ENCODE peak calls at places on chromosomes 12 and 14, in nine cellular contexts. K is fibroblast of pulmonary artery, D is SK-N-SH, I is activated B cell treated with CpG ODN at 0.5 μM for 24 hours, X is GM13977, B is GM23338, A is tibial artery, Z is A549, W is psoas muscle. G is an unnamed sample.

GRCh38 chr12:10851243-10851858 is 2.1 kb upstream of the PRR4 start:
- DNase-seq in A (no peak), Z (no peak), W (no peak), K (no peak), X (no peak), B (no peak), D (no peak), I (no peak), G (no peak)

GRCh38 chr12:45713108-45713507 is 16.4 kb upstream of the ARID2 start:
- DNase-seq in W (no peak), X (no peak), I (no peak), A (no peak), K (peak; percentile 36), B (no peak), D (no peak), Z (no peak), G (no peak)

GRCh38 chr12:212799-213526 is 994 bp downstream of the SLC6A12 start:
- DNase-seq in A (no peak), K (no peak), Z (no peak), B (no peak), I (no peak), X (no peak), W (no peak), D (peak; percentile 50), G (no peak)

GRCh38 chr12:1886396-1887008 is 31.9 kb downstream of the CACNA2D4 start:
- DNase-seq in D (no peak), B (no peak), Z (no peak), K (no peak), X (no peak), I (no peak), A (peak; percentile 46), W (no peak), G (no peak)

GRCh38 chr12:96658075-96658474 is 168.7 kb downstream of the CFAP54 start:
- DNase-seq in K (no peak), I (no peak), B (no peak), W (no peak), D (no peak), X (no peak), Z (no peak), A (no peak), G (no peak)

GRCh38 chr12:108850854-108851573 is 6.4 kb downstream of the SSH1 start:
- DNase-seq in I (peak; percentile 32), A (peak; percentile 79), K (peak; percentile 86), Z (peak; percentile 92), B (no peak), X (peak; percentile 71), D (peak; percentile 85), W (peak; percentile 72), G (no peak)

GRCh38 chr12:76311796-76312195 is 36.4 kb downstream of the BBS10 start:
- DNase-seq in Z (no peak), W (no peak), I (no peak), X (no peak), B (no peak), D (no peak), K (peak; percentile 41), A (no peak), G (no peak)

GRCh38 chr14:21987937-21988336 is 314.3 kb upstream of the OR4E1 start:
- DNase-seq in W (no peak), Z (peak; percentile 36), A (no peak), B (peak; percentile 92), K (peak; percentile 30), I (no peak), X (no peak), D (peak; percentile 11), G (no peak)

GRCh38 chr14:99036594-99037293 is 235.3 kb downstream of the BCL11B start:
- DNase-seq in D (no peak), K (no peak), A (peak; percentile 68), I (no peak), Z (no peak), B (no peak), X (no peak), W (no peak), G (no peak)

GRCh38 chr14:58078068-58078467 is 73.9 kb downstream of the ARMH4 start:
- DNase-seq in X (no peak), A (no peak), Z (no peak), W (no peak), I (no peak), D (no peak), K (peak; percentile 65), B (peak; percentile 24), G (no peak)

GRCh38 chr12:128792881-128793280 is 30.9 kb downstream of the SLC15A4 start:
- DNase-seq in D (no peak), K (no peak), I (no peak), X (no peak), W (peak; percentile 48), Z (no peak), B (no peak), A (no peak), G (no peak)
- TF ChIP-seq CTCF in D (no peak), K (no peak), I (no peak), X (no peak), W (no peak), Z (no peak), B (no peak), A (no peak), G (no peak)

GRCh38 chr12:117045998-117046374 is 53.2 kb downstream of the TESC start:
- DNase-seq in K (no peak), I (no peak), B (peak; percentile 56), D (peak; percentile 73), A (no peak), W (peak; percentile 29), Z (no peak), X (no peak), G (no peak)
- TF ChIP-seq CTCF in K (no peak), I (no peak), B (peak; percentile 27), D (peak; percentile 13), A (no peak), W (no peak), Z (no peak), X (no peak), G (no peak)

DNA sequence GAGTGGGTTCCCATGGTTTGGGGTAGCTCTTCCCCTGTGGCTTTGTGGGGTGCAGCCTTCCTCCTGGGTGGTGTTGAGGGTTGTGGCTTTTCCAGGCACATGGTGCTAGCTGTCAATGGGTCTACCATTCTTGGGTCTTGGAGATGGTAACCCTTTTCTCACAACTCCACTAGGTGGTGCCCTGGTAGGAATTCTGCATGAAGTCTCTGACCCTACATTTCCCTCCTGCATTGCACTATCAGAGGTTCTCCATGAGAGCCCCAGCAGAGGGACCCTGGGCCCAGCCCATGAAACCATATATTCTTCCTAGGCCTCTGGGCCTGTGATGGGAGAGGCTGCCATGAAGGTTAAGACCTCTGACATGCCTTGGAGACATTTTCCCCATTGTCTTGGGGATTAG is 1093.3 kb downstream of the SLC16A7 start:
- DNase-seq in Z (no peak), X (no peak), W (no peak), B (peak; percentile 59), K (no peak), D (no peak), A (no peak), I (no peak), G (no peak)
- TF ChIP-seq CTCF in Z (no peak), X (peak; percentile 25), W (no peak), B (peak; percentile 47), K (no peak), D (no peak), A (no peak), I (no peak), G (no peak)

DNA sequence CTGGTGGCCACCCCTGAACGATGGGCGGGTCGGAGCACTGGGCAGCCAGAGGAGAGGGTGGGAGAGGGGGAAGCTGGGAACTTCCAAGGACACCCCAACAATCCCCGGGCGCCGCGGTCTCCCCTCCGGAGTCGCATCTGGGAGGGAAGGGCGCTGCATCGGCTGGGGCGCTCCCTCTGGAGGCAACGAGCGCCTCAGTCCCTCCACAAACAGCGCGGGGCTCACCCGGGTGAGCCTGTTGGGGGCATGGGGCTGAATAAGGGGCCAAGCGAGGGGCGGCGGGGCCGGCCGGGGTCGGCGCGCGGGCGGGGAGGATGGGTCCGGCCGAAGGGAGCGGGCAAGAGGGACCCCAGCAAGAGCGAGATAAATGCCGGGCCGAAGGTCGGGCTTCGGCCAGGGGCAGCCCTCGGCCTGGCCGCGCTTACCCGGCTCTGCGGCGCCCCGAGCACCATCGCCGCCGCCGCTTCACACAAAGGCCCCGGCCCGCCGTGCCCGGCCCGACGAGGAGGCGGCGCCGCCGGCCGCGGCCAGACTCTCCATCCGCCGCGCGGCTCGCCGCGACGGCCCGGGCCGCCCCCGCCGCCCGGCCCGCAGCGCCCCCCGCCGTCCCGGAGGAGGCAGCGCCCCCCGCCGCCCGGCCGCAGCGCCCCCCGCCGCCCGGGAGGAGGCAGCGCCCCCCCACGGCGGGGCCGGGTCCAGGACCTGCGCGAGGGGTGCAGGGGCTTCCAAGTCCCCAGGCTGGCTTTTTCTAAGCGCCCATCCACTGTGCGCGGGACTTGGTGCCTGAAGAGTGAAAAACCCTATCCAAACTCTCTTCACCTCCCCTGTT is at the start of gene ZBTB39:
- DNase-seq in W (peak; percentile 80), A (peak; percentile 71), Z (peak; percentile 82), K (peak; percentile 55), I (peak; percentile 81), D (peak; percentile 99), B (peak; percentile 86), X (peak; percentile 95), G (peak; percentile 66)
- TF ChIP-seq CTCF in W (peak; percentile 62), A (peak; percentile 40), Z (peak; percentile 97), K (peak; percentile 17), I (no peak), D (peak; percentile 69), B (peak; percentile 40), X (peak; percentile 63), G (no peak)

DNA sequence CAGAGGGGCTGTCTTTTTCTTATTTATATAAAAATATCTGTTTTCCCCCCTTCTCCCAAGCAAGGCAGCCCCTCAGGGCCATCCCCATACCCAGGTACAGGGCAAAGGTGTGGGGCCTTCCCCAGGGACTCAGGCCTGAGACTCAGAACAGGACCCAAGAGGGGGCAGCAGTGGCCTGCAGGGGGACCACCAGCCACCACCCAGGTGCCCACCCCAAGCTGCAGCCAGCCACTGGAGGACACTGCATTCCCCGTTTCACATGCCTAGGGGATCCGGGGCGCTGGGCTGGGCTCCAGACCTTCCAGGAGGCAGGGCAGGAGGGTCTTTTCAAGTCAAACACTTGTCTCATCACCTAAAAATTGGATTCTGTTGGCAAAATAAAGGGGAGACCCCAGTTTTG is 83.3 kb downstream of the SCARB1 start:
- DNase-seq in Z (no peak), D (no peak), I (no peak), X (no peak), B (peak; percentile 18), W (no peak), A (no peak), K (no peak), G (no peak)
- TF ChIP-seq CTCF in Z (no peak), D (no peak), I (no peak), X (no peak), B (no peak), W (no peak), A (no peak), K (no peak), G (no peak)

DNA sequence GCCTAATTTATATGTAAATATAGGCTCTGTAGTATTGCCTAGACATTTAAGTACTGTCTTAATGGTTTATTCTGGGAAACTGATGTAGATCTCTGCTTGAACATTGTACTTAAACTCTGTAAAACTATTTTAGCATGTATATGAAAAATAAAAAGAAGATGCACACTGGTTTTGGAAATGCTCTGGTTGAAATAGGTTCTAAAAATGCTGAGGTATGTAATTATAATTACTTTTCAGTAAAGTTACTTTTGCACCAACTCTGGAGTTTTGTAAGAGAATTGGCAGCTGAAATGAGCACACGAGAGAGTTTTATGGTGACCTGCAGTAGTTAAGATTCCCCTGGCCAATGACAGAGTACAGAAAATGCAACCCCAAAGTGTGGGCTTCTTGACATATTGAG is 353.9 kb downstream of the ATP23 start:
- DNase-seq in I (no peak), D (no peak), K (no peak), X (no peak), W (no peak), B (no peak), Z (no peak), A (no peak), G (no peak)
- TF ChIP-seq CTCF in I (no peak), D (no peak), K (no peak), X (no peak), W (no peak), B (no peak), Z (no peak), A (no peak), G (no peak)